ENCODE peak calls at places on chromosomes 12 and 14, in seven cellular contexts. One of them, this sample, is unnamed.

GRCh38 chr14:96956464-96957239 is 159.5 kb downstream of the VRK1 start:
- DNase-seq in cardiac muscle cell: no peak
- DNase-seq in GM23338: peak; percentile 6
- DNase-seq in fibroblast of lung: no peak
- DNase-seq in transverse colon: no peak
- DNase-seq in Peyer's patch: no peak
- DNase-seq in CD8-positive, alpha-beta T cell: no peak
- DNase-seq in this sample: no peak

GRCh38 chr14:91255026-91255695 is 10.7 kb upstream of the GPR68 start:
- DNase-seq in cardiac muscle cell: no peak
- DNase-seq in GM23338: no peak
- DNase-seq in fibroblast of lung: no peak
- DNase-seq in transverse colon: no peak
- DNase-seq in Peyer's patch: no peak
- DNase-seq in CD8-positive, alpha-beta T cell: no peak
- DNase-seq in this sample: no peak

GRCh38 chr12:55072093-55072492 is 52.3 kb downstream of the NEUROD4 start:
- DNase-seq in cardiac muscle cell: peak; percentile 20
- DNase-seq in GM23338: peak; percentile 78
- DNase-seq in fibroblast of lung: peak; percentile 3
- DNase-seq in transverse colon: peak; percentile 32
- DNase-seq in Peyer's patch: peak; percentile 59
- DNase-seq in CD8-positive, alpha-beta T cell: peak; percentile 78
- DNase-seq in this sample: no peak

GRCh38 chr12:58804749-58805148 is 115.6 kb downstream of the LRIG3 start:
- DNase-seq in cardiac muscle cell: no peak
- DNase-seq in GM23338: peak; percentile 56
- DNase-seq in fibroblast of lung: no peak
- DNase-seq in transverse colon: no peak
- DNase-seq in Peyer's patch: no peak
- DNase-seq in CD8-positive, alpha-beta T cell: no peak
- DNase-seq in this sample: no peak

GRCh38 chr14:96635850-96636249 is 133.7 kb downstream of the PAPOLA start:
- DNase-seq in cardiac muscle cell: no peak
- DNase-seq in GM23338: no peak
- DNase-seq in fibroblast of lung: no peak
- DNase-seq in transverse colon: no peak
- DNase-seq in Peyer's patch: no peak
- DNase-seq in CD8-positive, alpha-beta T cell: no peak
- DNase-seq in this sample: peak; percentile 7

GRCh38 chr12:122545855-122546254 is 18.8 kb downstream of the KNTC1 start:
- DNase-seq in cardiac muscle cell: no peak
- DNase-seq in GM23338: no peak
- DNase-seq in fibroblast of lung: no peak
- DNase-seq in transverse colon: no peak
- DNase-seq in Peyer's patch: no peak
- DNase-seq in CD8-positive, alpha-beta T cell: no peak
- DNase-seq in this sample: no peak

GRCh38 chr12:112963227-112963861 is 15.0 kb upstream of the OAS2 start:
- DNase-seq in cardiac muscle cell: no peak
- DNase-seq in GM23338: peak; percentile 22
- DNase-seq in fibroblast of lung: no peak
- DNase-seq in transverse colon: no peak
- DNase-seq in Peyer's patch: no peak
- DNase-seq in CD8-positive, alpha-beta T cell: no peak
- DNase-seq in this sample: no peak

GRCh38 chr12:26275313-26276257 is 80.2 kb downstream of the SSPN start:
- DNase-seq in cardiac muscle cell: no peak
- DNase-seq in GM23338: no peak
- DNase-seq in fibroblast of lung: no peak
- DNase-seq in transverse colon: no peak
- DNase-seq in Peyer's patch: no peak
- DNase-seq in CD8-positive, alpha-beta T cell: no peak
- DNase-seq in this sample: no peak

GRCh38 chr14:103628221-103628683 is 759 bp upstream of the KLC1 start:
- DNase-seq in cardiac muscle cell: peak; percentile 52
- DNase-seq in GM23338: peak; percentile 78
- DNase-seq in fibroblast of lung: peak; percentile 77
- DNase-seq in transverse colon: peak; percentile 85
- DNase-seq in Peyer's patch: peak; percentile 44
- DNase-seq in CD8-positive, alpha-beta T cell: peak; percentile 11
- DNase-seq in this sample: peak; percentile 47

GRCh38 chr14:26128931-26129674 is 468.7 kb downstream of the NOVA1 start:
- DNase-seq in cardiac muscle cell: no peak
- DNase-seq in GM23338: no peak
- DNase-seq in fibroblast of lung: no peak
- DNase-seq in transverse colon: no peak
- DNase-seq in Peyer's patch: no peak
- DNase-seq in CD8-positive, alpha-beta T cell: no peak
- DNase-seq in this sample: no peak

GRCh38 chr14:26113930-26114329 is 483.9 kb downstream of the NOVA1 start:
- DNase-seq in cardiac muscle cell: no peak
- DNase-seq in GM23338: peak; percentile 19
- DNase-seq in fibroblast of lung: no peak
- DNase-seq in transverse colon: no peak
- DNase-seq in Peyer's patch: no peak
- DNase-seq in CD8-positive, alpha-beta T cell: no peak
- DNase-seq in this sample: no peak

GRCh38 chr12:50581226-50582184 is 76.7 kb downstream of the DIP2B start:
- DNase-seq in cardiac muscle cell: no peak
- DNase-seq in GM23338: no peak
- DNase-seq in fibroblast of lung: peak; percentile 51
- DNase-seq in transverse colon: no peak
- DNase-seq in Peyer's patch: no peak
- DNase-seq in CD8-positive, alpha-beta T cell: no peak
- DNase-seq in this sample: no peak

GRCh38 chr14:69270795-69271708 is 11.1 kb downstream of the GALNT16 start:
- DNase-seq in cardiac muscle cell: no peak
- DNase-seq in GM23338: no peak
- DNase-seq in fibroblast of lung: no peak
- DNase-seq in transverse colon: no peak
- DNase-seq in Peyer's patch: no peak
- DNase-seq in CD8-positive, alpha-beta T cell: no peak
- DNase-seq in this sample: no peak

GRCh38 chr14:98966021-98966420 is 306.0 kb downstream of the BCL11B start:
- DNase-seq in cardiac muscle cell: no peak
- DNase-seq in GM23338: no peak
- DNase-seq in fibroblast of lung: no peak
- DNase-seq in transverse colon: no peak
- DNase-seq in Peyer's patch: no peak
- DNase-seq in CD8-positive, alpha-beta T cell: no peak
- DNase-seq in this sample: no peak

GRCh38 chr12:48890657-48891418 is 25.2 kb upstream of the RND1 start:
- DNase-seq in cardiac muscle cell: peak; percentile 90
- DNase-seq in GM23338: peak; percentile 93
- DNase-seq in fibroblast of lung: peak; percentile 64
- DNase-seq in transverse colon: peak; percentile 82
- DNase-seq in Peyer's patch: peak; percentile 61
- DNase-seq in CD8-positive, alpha-beta T cell: peak; percentile 80
- DNase-seq in this sample: peak; percentile 53

GRCh38 chr12:130859128-130859527 is 12.7 kb upstream of the RAN start:
- DNase-seq in cardiac muscle cell: no peak
- DNase-seq in GM23338: no peak
- DNase-seq in fibroblast of lung: no peak
- DNase-seq in transverse colon: no peak
- DNase-seq in Peyer's patch: no peak
- DNase-seq in CD8-positive, alpha-beta T cell: no peak
- DNase-seq in this sample: no peak

GRCh38 chr12:73598626-73599025 is 939.0 kb upstream of the ATXN7L3B start:
- DNase-seq in cardiac muscle cell: no peak
- DNase-seq in GM23338: peak; percentile 1
- DNase-seq in fibroblast of lung: no peak
- DNase-seq in transverse colon: no peak
- DNase-seq in Peyer's patch: no peak
- DNase-seq in CD8-positive, alpha-beta T cell: no peak
- DNase-seq in this sample: no peak

GRCh38 chr12:28583771-28584261 is 393.6 kb downstream of the CCDC91 start:
- DNase-seq in cardiac muscle cell: no peak
- DNase-seq in GM23338: peak; percentile 40
- DNase-seq in fibroblast of lung: peak; percentile 19
- DNase-seq in transverse colon: no peak
- DNase-seq in Peyer's patch: no peak
- DNase-seq in CD8-positive, alpha-beta T cell: no peak
- DNase-seq in this sample: no peak

GRCh38 chr14:80544366-80544765 is 333.1 kb upstream of the DIO2 start:
- DNase-seq in cardiac muscle cell: no peak
- DNase-seq in GM23338: no peak
- DNase-seq in fibroblast of lung: no peak
- DNase-seq in transverse colon: no peak
- DNase-seq in Peyer's patch: no peak
- DNase-seq in CD8-positive, alpha-beta T cell: no peak
- DNase-seq in this sample: no peak

GRCh38 chr14:69612759-69613145 is 1.4 kb downstream of the SUSD6 start:
- DNase-seq in cardiac muscle cell: no peak
- DNase-seq in GM23338: no peak
- DNase-seq in fibroblast of lung: no peak
- DNase-seq in transverse colon: no peak
- DNase-seq in Peyer's patch: no peak
- DNase-seq in CD8-positive, alpha-beta T cell: no peak
- DNase-seq in this sample: no peak

GRCh38 chr12:127263621-127264020 is 1003.3 kb upstream of the TMEM132C start:
- DNase-seq in cardiac muscle cell: no peak
- DNase-seq in GM23338: no peak
- DNase-seq in fibroblast of lung: no peak
- DNase-seq in transverse colon: no peak
- DNase-seq in Peyer's patch: no peak
- DNase-seq in CD8-positive, alpha-beta T cell: no peak
- DNase-seq in this sample: no peak

GRCh38 chr12:105716621-105717020 is 386.1 kb downstream of the C12orf75 start:
- DNase-seq in cardiac muscle cell: no peak
- DNase-seq in GM23338: no peak
- DNase-seq in fibroblast of lung: no peak
- DNase-seq in transverse colon: no peak
- DNase-seq in Peyer's patch: no peak
- DNase-seq in CD8-positive, alpha-beta T cell: no peak
- DNase-seq in this sample: no peak
- H3K4me3 ChIP-seq in cardiac muscle cell: no peak overlapping the region
- H3K4me3 ChIP-seq in GM23338: no peak overlapping the region
- H3K4me3 ChIP-seq in fibroblast of lung: no peak overlapping the region
- H3K4me3 ChIP-seq in transverse colon: no peak overlapping the region
- H3K4me3 ChIP-seq in Peyer's patch: no peak overlapping the region
- H3K4me3 ChIP-seq in CD8-positive, alpha-beta T cell: no peak overlapping the region
- H3K4me3 ChIP-seq in this sample: no peak overlapping the region

GRCh38 chr12:53233671-53234091 is 1.7 kb upstream of the RARG start:
- DNase-seq in cardiac muscle cell: no peak
- DNase-seq in GM23338: peak; percentile 60
- DNase-seq in fibroblast of lung: no peak
- DNase-seq in transverse colon: no peak
- DNase-seq in Peyer's patch: no peak
- DNase-seq in CD8-positive, alpha-beta T cell: no peak
- DNase-seq in this sample: no peak

GRCh38 chr12:53235164-53235563 is 3.2 kb upstream of the RARG start:
- DNase-seq in cardiac muscle cell: no peak
- DNase-seq in GM23338: no peak
- DNase-seq in fibroblast of lung: no peak
- DNase-seq in transverse colon: no peak
- DNase-seq in Peyer's patch: no peak
- DNase-seq in CD8-positive, alpha-beta T cell: no peak
- DNase-seq in this sample: no peak

GRCh38 chr12:53232641-53233538 is 881 bp upstream of the RARG start:
- DNase-seq in cardiac muscle cell: peak; percentile 66
- DNase-seq in GM23338: peak; percentile 63
- DNase-seq in fibroblast of lung: peak; percentile 49
- DNase-seq in transverse colon: peak; percentile 81
- DNase-seq in Peyer's patch: no peak
- DNase-seq in CD8-positive, alpha-beta T cell: peak; percentile 33
- DNase-seq in this sample: peak; percentile 74

GRCh38 chr12:53235742-53236442 is 3.9 kb upstream of the RARG start:
- DNase-seq in cardiac muscle cell: no peak
- DNase-seq in GM23338: peak; percentile 34
- DNase-seq in fibroblast of lung: no peak
- DNase-seq in transverse colon: no peak
- DNase-seq in Peyer's patch: no peak
- DNase-seq in CD8-positive, alpha-beta T cell: no peak
- DNase-seq in this sample: no peak

DNA sequence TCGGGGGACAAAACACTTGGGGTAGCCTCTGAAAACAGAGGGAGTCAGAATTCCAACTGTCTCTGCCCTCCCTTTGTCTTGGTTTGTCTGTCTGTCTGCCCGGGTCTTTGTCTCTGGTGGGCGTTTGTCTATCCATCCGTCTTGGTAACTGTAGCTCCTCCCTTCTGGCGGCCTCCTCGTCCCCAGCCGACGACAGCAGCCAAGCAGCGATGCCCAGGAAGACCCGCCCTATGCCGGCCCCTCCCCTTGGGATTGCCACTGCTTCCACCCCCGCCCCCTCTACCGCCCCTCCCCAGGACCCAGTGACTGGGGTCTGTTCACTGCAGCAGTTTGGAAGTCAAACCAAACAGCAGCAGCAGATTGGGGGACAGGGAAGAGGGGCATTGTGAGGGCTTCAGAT is 2.2 kb upstream of the RARG start:
- DNase-seq in cardiac muscle cell: peak; percentile 58
- DNase-seq in GM23338: peak; percentile 88
- DNase-seq in fibroblast of lung: no peak
- DNase-seq in transverse colon: peak; percentile 43
- DNase-seq in Peyer's patch: no peak
- DNase-seq in CD8-positive, alpha-beta T cell: no peak
- DNase-seq in this sample: no peak
- H3K4me3 ChIP-seq in cardiac muscle cell: no peak overlapping the region
- H3K4me3 ChIP-seq in GM23338: peak overlapping the region; percentile 56
- H3K4me3 ChIP-seq in fibroblast of lung: no peak overlapping the region
- H3K4me3 ChIP-seq in transverse colon: no peak overlapping the region
- H3K4me3 ChIP-seq in Peyer's patch: no peak overlapping the region
- H3K4me3 ChIP-seq in CD8-positive, alpha-beta T cell: no peak overlapping the region
- H3K4me3 ChIP-seq in this sample: peak overlapping the region; percentile 21

DNA sequence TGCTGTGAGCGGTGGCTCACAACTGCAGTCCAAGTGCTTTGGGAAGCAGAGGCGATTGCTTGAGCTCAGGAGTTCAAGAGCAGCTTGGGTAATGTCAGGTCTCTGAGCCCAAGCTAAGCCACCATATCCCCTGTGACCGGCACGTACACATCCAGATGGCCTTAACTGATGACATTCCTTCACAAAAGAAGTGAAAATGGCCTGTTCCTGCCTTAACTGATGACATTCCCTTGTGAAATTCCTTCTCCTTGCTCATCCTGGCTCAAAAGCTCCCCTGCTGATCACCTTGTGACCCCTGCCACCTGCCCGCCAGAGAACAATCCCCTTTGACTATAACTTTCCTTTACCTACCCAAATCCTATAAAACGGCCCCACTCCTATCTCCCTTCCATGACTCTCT is 48.6 kb downstream of the SLC25A47 start:
- DNase-seq in cardiac muscle cell: no peak
- DNase-seq in GM23338: peak; percentile 55
- DNase-seq in fibroblast of lung: no peak
- DNase-seq in transverse colon: no peak
- DNase-seq in Peyer's patch: no peak
- DNase-seq in CD8-positive, alpha-beta T cell: no peak
- DNase-seq in this sample: no peak
- H3K4me3 ChIP-seq in cardiac muscle cell: no peak overlapping the region
- H3K4me3 ChIP-seq in GM23338: peak overlapping the region; percentile 3
- H3K4me3 ChIP-seq in fibroblast of lung: no peak overlapping the region
- H3K4me3 ChIP-seq in transverse colon: no peak overlapping the region
- H3K4me3 ChIP-seq in Peyer's patch: no peak overlapping the region
- H3K4me3 ChIP-seq in CD8-positive, alpha-beta T cell: no peak overlapping the region
- H3K4me3 ChIP-seq in this sample: no peak overlapping the region

DNA sequence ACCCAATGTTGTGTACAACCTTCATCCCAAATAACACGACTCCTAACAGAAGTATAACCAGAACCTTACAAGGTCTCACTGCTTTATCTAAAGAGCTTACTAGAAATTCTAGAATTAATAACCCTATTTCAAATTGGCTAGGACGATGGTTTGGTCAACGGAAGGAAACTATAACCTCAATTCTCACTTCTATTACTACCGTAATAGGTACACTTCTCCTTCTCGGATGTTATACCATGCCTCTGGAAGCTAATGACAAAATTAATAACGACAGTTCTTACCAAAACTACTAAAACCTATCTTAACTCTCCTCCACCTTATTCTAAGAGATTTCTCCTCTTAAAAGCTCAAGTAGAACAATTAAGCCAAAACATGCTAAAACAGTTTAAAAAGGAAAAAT is 23.6 kb upstream of the UBC start:
- DNase-seq in cardiac muscle cell: no peak
- DNase-seq in GM23338: no peak
- DNase-seq in fibroblast of lung: no peak
- DNase-seq in transverse colon: no peak
- DNase-seq in Peyer's patch: no peak
- DNase-seq in CD8-positive, alpha-beta T cell: no peak
- DNase-seq in this sample: no peak
- H3K4me3 ChIP-seq in cardiac muscle cell: peak overlapping the region; percentile 48
- H3K4me3 ChIP-seq in GM23338: peak overlapping the region; percentile 53
- H3K4me3 ChIP-seq in fibroblast of lung: no peak overlapping the region
- H3K4me3 ChIP-seq in transverse colon: no peak overlapping the region
- H3K4me3 ChIP-seq in Peyer's patch: no peak overlapping the region
- H3K4me3 ChIP-seq in CD8-positive, alpha-beta T cell: no peak overlapping the region
- H3K4me3 ChIP-seq in this sample: peak overlapping the region; percentile 46